ENCODE peak calls at places on chromosomes 1 and 21, in seven cellular contexts. C, S, U, H, A, B and J are unnamed samples. For H3K4me1 and H3K9me3, the result is how much of the 10 kb centered on the place peaks cover.

GRCh38 chr21:32030146-32030652 is 157.4 kb downstream of the HUNK start:
- DNase-seq in C (no peak), H (no peak), B (no peak), S (no peak), U (no peak), A (no peak), J (no peak)

GRCh38 chr1:145985502-145986439 is 10.6 kb downstream of the TXNIP start:
- DNase-seq in A (no peak), S (peak), B (no peak), U (no peak), H (no peak), C (peak), J (peak)

GRCh38 chr1:225447649-225448048 is 19.8 kb upstream of the LBR start:
- DNase-seq in S (peak), A (no peak), C (no peak), H (peak), U (peak), B (no peak), J (no peak)

GRCh38 chr1:176801553-176802020 is 338.6 kb downstream of the PAPPA2 start:
- DNase-seq in U (no peak), B (no peak), A (no peak), C (no peak), H (no peak), S (peak), J (peak)

GRCh38 chr21:39204134-39204533 is 20.9 kb upstream of the PSMG1 start:
- DNase-seq in B (no peak), A (peak), H (no peak), S (no peak), C (no peak), U (no peak), J (no peak)

GRCh38 chr1:69952691-69953090 is 252.7 kb downstream of the LRRC40 start:
- DNase-seq in S (no peak), C (no peak), B (no peak), A (no peak), H (no peak), U (no peak), J (no peak)

GRCh38 chr1:4653796-4654715 is at the start of gene AJAP1:
- DNase-seq in H (no peak), B (no peak), A (no peak), C (no peak), U (no peak), S (no peak), J (no peak)

GRCh38 chr1:231792634-231793033 is 166.0 kb downstream of the DISC1 start:
- DNase-seq in H (no peak), U (no peak), C (no peak), S (no peak), B (no peak), A (no peak), J (no peak)

GRCh38 chr1:93448292-93448982 is 519 bp downstream of the FNBP1L start:
- DNase-seq in C (peak), U (no peak), S (no peak), B (peak), A (peak), H (peak), J (peak)

GRCh38 chr1:49527606-49528305 is 496.0 kb downstream of the AGBL4 start:
- DNase-seq in C (no peak), H (no peak), U (no peak), B (no peak), S (no peak), A (no peak), J (no peak)

GRCh38 chr1:236067854-236068454 is 3.1 kb upstream of the NID1 start:
- DNase-seq in S (peak), A (no peak), H (no peak), C (no peak), U (no peak), B (no peak), J (no peak)

GRCh38 chr1:235100124-235100801 is 28.4 kb downstream of the TOMM20 start:
- DNase-seq in B (no peak), S (peak), C (no peak), U (no peak), A (no peak), H (no peak), J (no peak)

GRCh38 chr1:191419842-191420241 is 738.4 kb upstream of the RGS18 start:
- DNase-seq in S (no peak), B (no peak), H (no peak), U (no peak), C (no peak), A (no peak), J (no peak)

GRCh38 chr1:245797592-245798366 is 643.0 kb downstream of the KIF26B start:
- DNase-seq in C (no peak), B (no peak), A (peak), S (no peak), H (peak), U (no peak), J (no peak)

GRCh38 chr1:47764461-47765046 is 232.6 kb downstream of the TRABD2B start:
- DNase-seq in U (no peak), A (no peak), B (no peak), S (no peak), C (no peak), H (no peak), J (no peak)

GRCh38 chr1:117753652-117754051 is 147.8 kb downstream of the TENT5C start:
- DNase-seq in B (no peak), S (peak), H (no peak), C (no peak), A (no peak), U (no peak), J (no peak)

GRCh38 chr21:35738342-35738961 is 321.9 kb downstream of the SETD4 start:
- DNase-seq in S (no peak), C (no peak), A (no peak), U (no peak), B (no peak), H (no peak), J (peak)

GRCh38 chr1:92923664-92924063 is 37.6 kb downstream of the DIPK1A start:
- DNase-seq in B (no peak), U (no peak), H (no peak), S (peak), A (no peak), C (no peak), J (no peak)

GRCh38 chr1:89609781-89610456 is 23.0 kb upstream of the LRRC8C start:
- DNase-seq in C (peak), B (peak), U (no peak), H (no peak), A (no peak), S (no peak), J (no peak)

GRCh38 chr1:160544647-160545046 is 21.6 kb upstream of the SLAMF6 start:
- DNase-seq in U (no peak), A (peak), H (peak), S (no peak), C (no peak), B (peak), J (no peak)

GRCh38 chr21:46083271-46084040 is 14.5 kb upstream of the COL6A2 start:
- DNase-seq in H (no peak), B (no peak), A (no peak), C (peak), U (no peak), S (peak), J (no peak)

GRCh38 chr1:21294266-21295058 is 4.2 kb upstream of the ECE1 start:
- DNase-seq in H (peak), U (no peak), S (no peak), B (peak), C (peak), A (no peak), J (no peak)

GRCh38 chr1:168005544-168005943 is 68.7 kb upstream of the MPC2 start:
- DNase-seq in U (no peak), S (no peak), H (no peak), A (no peak), B (no peak), C (no peak), J (no peak)

DNA sequence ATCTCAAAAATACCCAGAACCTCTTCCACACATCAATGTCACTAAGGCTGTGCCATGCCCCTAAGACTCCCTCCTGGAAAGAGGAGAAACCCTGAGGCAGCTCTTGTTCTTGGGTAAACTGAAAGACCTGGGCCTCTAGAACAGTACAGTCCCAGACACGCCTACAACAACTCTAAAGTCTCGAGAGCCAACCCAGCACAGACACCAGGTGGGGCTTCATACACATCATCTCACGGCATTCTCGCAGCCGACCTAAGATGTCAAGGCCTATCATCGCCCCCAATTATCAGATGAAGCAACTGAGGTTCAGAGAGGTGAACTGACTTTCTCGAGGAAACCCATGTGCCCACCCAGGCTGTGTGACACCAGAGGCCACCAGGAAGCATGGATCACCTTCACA is 70.6 kb downstream of the MRPL37 start:
- DNase-seq in C (peak), B (no peak), U (no peak), H (no peak), A (no peak), S (no peak), J (no peak)
- H3K27ac ChIP-seq in C (no peak), B (no peak), U (peak), H (no peak), A (no peak), S (no peak), J (no peak)

DNA sequence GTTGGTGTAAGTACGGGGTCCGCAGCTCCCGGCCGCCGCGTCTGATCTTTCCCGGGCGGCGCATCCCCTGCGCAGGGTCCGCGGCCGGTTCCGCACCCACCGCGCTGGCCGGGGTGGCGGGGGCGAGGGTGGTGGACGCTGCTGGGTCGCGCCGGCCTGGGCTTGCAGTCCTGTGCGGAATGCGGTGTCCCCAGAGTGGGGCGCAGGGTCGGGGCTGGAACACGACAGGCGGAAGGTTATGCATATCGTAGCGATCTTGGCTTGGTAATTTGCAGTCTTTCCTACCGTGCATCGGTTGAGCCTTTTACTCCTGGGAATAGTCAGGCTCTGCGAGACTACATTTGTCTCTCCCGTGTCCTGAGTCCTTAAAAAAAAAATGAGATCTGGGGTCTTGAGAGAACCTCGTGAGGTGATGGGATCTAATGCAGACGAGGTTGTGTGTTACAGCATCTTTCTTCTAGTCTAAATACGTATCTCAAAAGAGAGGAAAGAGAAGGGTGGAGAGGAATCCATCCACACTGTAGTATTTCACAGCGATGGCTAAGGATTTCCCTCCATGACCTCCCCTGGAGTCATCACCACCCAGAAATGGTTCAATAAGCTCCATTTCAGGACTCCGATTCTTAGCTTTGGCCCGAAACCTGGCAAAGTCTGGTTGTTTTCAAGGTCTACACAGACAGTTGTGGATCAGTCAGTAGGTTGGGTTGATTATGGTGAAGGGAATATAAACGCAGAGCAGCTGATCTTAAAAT is 607 bp downstream of the ATP1B1 start:
- DNase-seq in U (no peak), H (peak), S (peak), A (peak), C (peak), B (no peak), J (no peak)
- H3K4me1 ChIP-seq in U (under half), H (under half), S (under half), A (under half), C (under half), B (under half), J (under half)

DNA sequence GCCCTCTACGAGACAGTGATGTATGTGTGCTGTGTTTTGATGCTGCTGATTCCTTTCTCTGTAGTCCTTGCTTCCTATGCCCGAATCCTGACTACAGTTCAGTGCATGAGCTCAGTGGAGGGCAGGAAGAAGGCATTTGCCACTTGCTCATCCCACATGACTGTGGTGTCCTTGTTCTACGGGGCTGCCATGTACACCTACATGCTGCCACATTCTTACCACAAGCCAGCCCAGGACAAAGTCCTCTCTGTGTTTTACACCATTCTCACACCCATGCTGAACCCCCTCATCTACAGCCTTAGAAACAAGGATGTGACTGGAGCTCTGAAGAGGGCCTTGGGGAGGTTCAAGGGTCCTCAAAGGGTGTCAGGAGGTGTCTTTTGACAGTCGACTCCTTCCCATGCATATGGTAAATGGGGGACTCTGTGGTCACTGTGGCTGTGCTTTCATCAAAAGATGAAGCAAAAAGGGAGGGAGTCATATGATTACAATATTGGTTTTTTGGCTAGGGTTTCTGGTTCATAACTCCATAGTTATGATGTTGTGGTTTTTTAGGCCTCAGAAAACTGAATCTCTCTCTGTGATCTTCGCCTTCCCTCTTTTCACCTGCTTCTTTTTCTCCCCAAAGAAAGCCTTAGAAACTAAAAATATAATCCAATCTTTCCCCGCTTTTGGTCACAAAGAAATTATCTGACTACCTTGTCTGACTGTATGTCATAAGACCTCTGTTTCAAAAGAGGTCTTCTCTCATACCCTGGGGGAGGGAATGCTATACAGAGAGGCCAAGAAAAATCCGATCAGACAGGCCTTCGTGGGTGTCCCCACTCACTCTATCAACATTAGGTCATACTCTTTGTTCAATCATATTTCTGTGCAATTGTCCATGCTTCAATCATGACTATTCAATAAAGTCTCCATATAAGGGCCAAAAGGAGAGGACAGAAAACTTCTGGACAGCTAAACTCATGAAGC is 4.2 kb downstream of the OR2T1 start:
- DNase-seq in B (no peak), H (no peak), C (no peak), U (no peak), A (no peak), S (no peak), J (no peak)
- H3K9me3 ChIP-seq in B (under half), H (under half), C (under half), U (under half), A (under half), S (under half), J (under half)

DNA sequence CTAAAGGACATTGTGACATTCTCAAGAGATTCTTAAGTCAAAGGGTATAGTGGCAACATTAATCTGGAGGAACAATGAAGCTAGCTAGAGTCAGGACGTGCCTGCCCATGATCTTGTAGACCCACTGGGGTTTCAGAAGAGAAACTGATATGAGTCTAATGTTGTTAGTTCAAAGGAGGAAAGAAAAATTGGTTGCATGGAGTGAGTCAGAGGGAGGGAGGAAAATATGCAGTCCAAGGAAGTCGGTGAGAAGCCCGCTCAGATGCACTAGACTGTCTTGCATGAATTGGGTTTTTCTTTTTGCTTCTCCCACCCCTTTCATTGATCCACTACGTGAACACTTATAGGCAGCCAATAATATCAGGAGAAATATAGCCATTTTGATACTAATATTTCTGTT is 53.8 kb upstream of the SYT14 start:
- DNase-seq in A (no peak), B (no peak), U (no peak), S (peak), C (no peak), H (no peak), J (no peak)
- H3K27ac ChIP-seq in A (no peak), B (no peak), U (no peak), S (peak), C (no peak), H (no peak), J (no peak)

GRCh38 chr1:154870117-154870571 is at the start of gene KCNN3:
- DNase-seq in A (peak), B (peak), S (peak), H (peak), C (peak), U (peak), J (peak)
- H3K4me1 ChIP-seq in A (under half), B (under half), S (under half), H (under half), C (under half), U (under half), J (under half)